ENCODE peak calls at places on chromosomes 3 and 15, in five cellular contexts. T, M, S, I and C are unnamed samples.

GRCh38 chr15:88440021-88440420 is 27.2 kb downstream of the MRPL46 start:
- DNase-seq in T (no peak), M (no peak), S (no peak), I (peak), C (no peak)

GRCh38 chr3:4417449-4417848 is 49.6 kb downstream of the SUMF1 start:
- DNase-seq in T (no peak), M (no peak), S (no peak), I (no peak), C (no peak)

GRCh38 chr15:100595964-100596363 is 6.0 kb downstream of the LINS1 start:
- DNase-seq in T (peak), M (no peak), S (no peak), I (no peak), C (no peak)

GRCh38 chr15:96629501-96629900 is 299.0 kb downstream of the NR2F2 start:
- DNase-seq in T (no peak), M (peak), S (no peak), I (no peak), C (no peak)

GRCh38 chr15:45521596-45522167 is 873 bp downstream of the SLC30A4 start:
- DNase-seq in T (no peak), M (no peak), S (no peak), I (peak), C (peak)

GRCh38 chr3:11769704-11770103 is 77.0 kb downstream of the TAMM41 start:
- DNase-seq in T (peak), M (no peak), S (no peak), I (no peak), C (no peak)

GRCh38 chr3:144687862-144688261 is 716.2 kb downstream of the DIPK2A start:
- DNase-seq in T (no peak), M (no peak), S (no peak), I (no peak), C (peak)

GRCh38 chr15:69881760-69882159 is 216.0 kb downstream of the TLE3 start:
- DNase-seq in T (no peak), M (no peak), S (no peak), I (no peak), C (peak)

GRCh38 chr15:74889882-74890768 is at the start of gene MPI:
- DNase-seq in T (peak), M (peak), S (no peak), I (peak), C (peak)

GRCh38 chr3:104787306-104787705 is 579.4 kb upstream of the ALCAM start:
- DNase-seq in T (no peak), M (no peak), S (no peak), I (no peak), C (no peak)
- TF ChIP-seq CTCF in T (no peak), M (no peak), S (no peak), I (no peak), C (no peak)

GRCh38 chr3:64078966-64079365 is 55.7 kb upstream of the PSMD6 start:
- DNase-seq in T (no peak), M (peak), S (no peak), I (no peak), C (no peak)

GRCh38 chr3:64073362-64073761 is 50.1 kb upstream of the PSMD6 start:
- DNase-seq in T (no peak), M (no peak), S (no peak), I (no peak), C (no peak)

GRCh38 chr3:64074091-64074490 is 50.8 kb upstream of the PSMD6 start:
- DNase-seq in T (no peak), M (no peak), S (no peak), I (no peak), C (no peak)

GRCh38 chr3:64072111-64072510 is 48.8 kb upstream of the PSMD6 start:
- DNase-seq in T (no peak), M (no peak), S (no peak), I (no peak), C (no peak)

DNA sequence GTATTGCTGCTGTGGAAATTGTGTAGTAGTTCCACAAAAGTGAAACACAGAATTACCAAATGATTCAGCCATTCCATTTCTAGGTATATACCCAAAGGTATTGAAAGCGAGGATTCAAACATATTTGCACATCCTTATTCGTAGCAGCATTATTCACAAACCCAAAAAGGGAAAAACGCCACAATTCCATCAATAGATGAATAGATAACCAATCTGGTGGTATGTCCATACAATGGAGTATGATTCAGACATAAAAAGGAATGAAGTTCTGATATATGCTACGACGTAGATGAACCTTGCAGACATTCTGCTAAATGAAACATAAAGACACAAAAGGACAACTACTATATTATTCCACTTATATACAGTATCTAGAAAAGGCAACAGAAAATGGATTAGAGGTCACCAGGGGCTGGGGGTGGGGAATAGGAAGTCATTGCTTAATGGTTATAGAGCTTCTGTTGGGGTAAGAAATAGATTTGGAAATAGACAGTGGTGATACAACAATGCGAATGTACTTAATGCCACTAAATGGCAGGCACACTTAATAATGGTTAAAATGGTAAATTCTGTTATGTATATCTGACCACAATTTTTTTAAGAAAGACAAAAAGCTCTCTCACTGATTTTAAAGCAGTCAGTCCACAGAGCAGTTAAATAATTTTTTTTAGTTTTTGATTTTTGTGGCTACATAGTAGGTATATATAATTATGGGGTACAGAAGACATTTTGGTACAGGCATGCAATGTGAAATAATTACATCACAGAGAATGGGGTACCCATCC is 51.8 kb upstream of the PSMD6 start:
- DNase-seq in T (no peak), M (no peak), S (no peak), I (no peak), C (no peak)
- TF ChIP-seq CTCF in T (no peak), M (no peak), S (no peak), I (no peak), C (no peak)

GRCh38 chr3:57805263-57805662 is 49.2 kb downstream of the SLMAP start:
- DNase-seq in T (no peak), M (no peak), S (no peak), I (no peak), C (no peak)
- TF ChIP-seq CTCF in T (no peak), M (no peak), S (no peak), I (no peak), C (no peak)

DNA sequence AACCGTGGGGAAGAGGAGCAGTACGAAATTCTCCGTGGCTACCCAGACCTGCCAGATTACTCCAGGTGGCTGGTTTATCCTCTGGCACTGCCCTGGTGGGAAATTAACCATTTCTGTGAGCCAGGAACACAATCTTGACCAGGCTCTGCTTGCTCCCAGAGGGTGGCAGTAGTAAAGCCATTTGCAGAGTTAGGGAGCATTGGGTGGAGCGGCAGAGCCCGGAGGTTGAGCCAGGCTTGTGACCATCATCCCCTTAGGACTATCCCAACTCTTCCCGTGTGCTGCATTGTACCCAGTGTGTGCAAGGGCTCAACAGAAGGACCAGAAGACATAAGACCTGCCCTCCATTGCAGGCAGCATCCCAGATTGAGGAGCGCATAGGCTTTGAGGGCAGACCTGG is 5.3 kb downstream of the KNG1 start:
- DNase-seq in T (no peak), M (no peak), S (no peak), I (no peak), C (no peak)
- TF ChIP-seq CTCF in T (no peak), M (no peak), S (peak), I (peak), C (no peak)

GRCh38 chr3:112136959-112137693 is 4.1 kb upstream of the GCSAM start:
- DNase-seq in T (peak), M (no peak), S (peak), I (peak), C (peak)
- TF ChIP-seq CTCF in T (peak), M (peak), S (peak), I (peak), C (peak)

DNA sequence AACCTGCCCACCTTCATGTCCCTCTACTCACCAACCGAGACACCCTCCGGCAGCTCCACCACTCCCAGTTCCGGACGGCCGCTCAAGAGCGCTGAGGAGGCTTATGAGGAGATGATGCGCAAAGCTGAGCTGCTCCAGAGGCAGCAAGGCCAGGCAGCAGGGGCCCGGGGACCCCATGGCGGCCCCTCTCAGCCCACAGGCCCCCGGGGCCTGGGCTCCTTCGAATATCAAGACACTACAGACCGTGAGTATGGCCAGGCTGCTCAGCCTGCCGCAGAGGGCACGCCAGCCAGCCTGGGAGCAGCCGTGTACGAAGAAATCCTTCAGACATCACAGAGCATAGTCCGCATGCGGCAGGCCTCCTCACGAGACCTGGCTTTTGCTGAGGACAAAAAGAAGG is 21.1 kb upstream of the APEH start:
- DNase-seq in T (no peak), M (no peak), S (no peak), I (no peak), C (no peak)
- TF ChIP-seq CTCF in T (no peak), M (no peak), S (no peak), I (no peak), C (no peak)

DNA sequence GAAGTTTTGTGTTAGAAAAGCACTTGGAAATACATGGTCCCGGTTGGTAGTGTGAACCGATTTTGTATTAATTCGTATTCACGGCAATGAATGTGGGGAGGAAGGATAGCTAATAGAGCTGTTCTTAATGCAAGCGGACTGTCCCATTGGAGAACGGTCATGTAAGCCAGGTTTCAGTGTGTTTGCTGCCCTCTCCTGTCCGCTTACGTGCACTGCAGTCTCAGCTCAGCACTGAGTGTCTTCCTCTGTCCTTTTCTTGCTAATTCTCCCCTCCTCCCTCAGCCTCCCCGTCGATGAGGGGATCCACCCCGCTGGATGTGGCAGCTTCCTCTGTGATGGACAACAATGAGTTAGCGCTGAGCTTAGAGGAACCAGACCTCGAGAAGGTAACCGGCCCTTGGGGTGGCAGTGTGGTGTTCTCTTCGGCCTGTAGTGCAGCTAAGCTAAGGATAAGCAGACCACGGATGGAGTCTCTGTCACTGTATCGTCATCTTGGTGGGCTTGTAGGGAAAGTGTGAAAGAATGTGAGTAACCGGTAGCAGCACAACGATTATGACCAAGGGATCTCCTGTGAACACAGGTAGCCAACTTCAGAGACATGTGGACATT is 267.5 kb upstream of the CHRM5 start:
- DNase-seq in T (peak), M (peak), S (peak), I (peak), C (peak)
- TF ChIP-seq CTCF in T (peak), M (peak), S (peak), I (peak), C (peak)

GRCh38 chr15:60126661-60127060 is 122.5 kb downstream of the FOXB1 start:
- DNase-seq in T (no peak), M (no peak), S (no peak), I (no peak), C (no peak)
- TF ChIP-seq CTCF in T (no peak), M (no peak), S (no peak), I (no peak), C (no peak)

DNA sequence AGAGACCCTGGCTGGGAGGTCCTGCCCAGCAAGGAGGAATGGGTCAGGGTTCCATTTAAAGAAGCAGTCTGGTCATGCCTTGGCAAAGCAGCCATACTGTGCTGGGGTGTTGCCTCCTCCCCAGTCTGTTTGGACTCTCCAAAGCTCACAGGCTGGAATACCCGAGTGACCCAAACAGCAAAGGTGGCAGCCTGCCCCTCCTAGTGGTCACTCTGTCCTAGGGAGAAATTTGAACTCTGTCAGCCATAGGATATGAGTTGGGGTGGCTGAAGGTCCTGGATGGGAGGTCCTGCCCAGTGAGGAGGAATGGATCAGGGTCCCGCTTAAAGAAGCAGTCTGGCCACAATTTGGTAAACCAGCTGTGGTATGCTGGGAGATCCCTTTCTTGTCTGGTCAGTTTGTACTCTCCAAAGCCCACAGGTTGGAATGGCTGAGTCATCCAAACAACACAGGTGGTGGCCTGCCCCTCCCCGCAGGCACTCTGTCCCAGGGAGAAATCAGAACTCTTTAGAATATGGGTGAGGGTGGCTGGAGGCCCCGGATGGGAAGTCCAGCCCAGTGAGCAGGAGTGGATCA is 45.0 kb downstream of the CCR1 start:
- DNase-seq in T (no peak), M (no peak), S (no peak), I (no peak), C (no peak)
- TF ChIP-seq CTCF in T (no peak), M (no peak), S (no peak), I (no peak), C (no peak)